ENCODE peak calls at places on chromosomes 12 and 14, in six cellular contexts. J, C, I, K, W and Y are unnamed samples.

GRCh38 chr14:100557658-100558057 is 29.6 kb downstream of the BEGAIN start:
- DNase-seq in J (no peak), C (no peak), I (no peak), K (no peak), W (no peak), Y (no peak)

GRCh38 chr12:105198961-105199360 is 37.0 kb downstream of the APPL2 start:
- DNase-seq in J (no peak), C (no peak), I (no peak), K (no peak), W (no peak), Y (no peak)

GRCh38 chr14:24422694-24423531 is 6.6 kb downstream of the CBLN3 start:
- DNase-seq in J (no peak), C (no peak), I (no peak), K (no peak), W (no peak), Y (no peak)

GRCh38 chr12:56315256-56315625 is 547 bp downstream of the CNPY2 start:
- DNase-seq in J (no peak), C (no peak), I (peak), K (no peak), W (no peak), Y (no peak)

GRCh38 chr12:27525373-27525772 is 1.4 kb downstream of the PPFIBP1 start:
- DNase-seq in J (no peak), C (no peak), I (peak), K (no peak), W (no peak), Y (no peak)

GRCh38 chr14:26987734-26988363 is 390.0 kb upstream of the NOVA1 start:
- DNase-seq in J (no peak), C (no peak), I (no peak), K (no peak), W (no peak), Y (no peak)

GRCh38 chr12:62660763-62661162 is 194.1 kb downstream of the MON2 start:
- DNase-seq in J (no peak), C (no peak), I (no peak), K (no peak), W (no peak), Y (no peak)

GRCh38 chr12:13223176-13223806 is 26.8 kb downstream of the EMP1 start:
- DNase-seq in J (no peak), C (no peak), I (no peak), K (no peak), W (no peak), Y (no peak)

GRCh38 chr14:47678993-47679392 is 3.6 kb upstream of the MDGA2 start:
- DNase-seq in J (peak), C (no peak), I (no peak), K (no peak), W (no peak), Y (no peak)

GRCh38 chr14:20631821-20632389 is 9.6 kb downstream of the OR6S1 start:
- DNase-seq in J (peak), C (peak), I (peak), K (peak), W (no peak), Y (no peak)

GRCh38 chr14:55976219-55976618 is 142.0 kb upstream of the PELI2 start:
- DNase-seq in J (no peak), C (no peak), I (no peak), K (no peak), W (no peak), Y (no peak)

GRCh38 chr14:74843653-74844052 is 32.3 kb downstream of the PROX2 start:
- DNase-seq in J (no peak), C (no peak), I (no peak), K (no peak), W (no peak), Y (no peak)

GRCh38 chr14:88791629-88792571 is 853 bp downstream of the EML5 start:
- DNase-seq in J (peak), C (no peak), I (no peak), K (peak), W (no peak), Y (no peak)

GRCh38 chr14:53215101-53215500 is 62.0 kb upstream of the DDHD1 start:
- DNase-seq in J (no peak), C (no peak), I (no peak), K (no peak), W (no peak), Y (no peak)

GRCh38 chr12:25994252-25994651 is 35.8 kb downstream of the RASSF8 start:
- DNase-seq in J (no peak), C (no peak), I (no peak), K (no peak), W (no peak), Y (no peak)

GRCh38 chr12:3752096-3752709 is 706 bp downstream of the CRACR2A start:
- DNase-seq in J (no peak), C (peak), I (peak), K (peak), W (peak), Y (peak)

GRCh38 chr14:36655054-36655381 is 6.6 kb upstream of the PAX9 start:
- DNase-seq in J (no peak), C (no peak), I (no peak), K (no peak), W (no peak), Y (no peak)

GRCh38 chr12:90816353-90817089 is 138.5 kb downstream of the CCER1 start:
- DNase-seq in J (no peak), C (no peak), I (no peak), K (no peak), W (no peak), Y (no peak)

GRCh38 chr14:54976316-54976715 is 50.6 kb downstream of the WDHD1 start:
- DNase-seq in J (no peak), C (no peak), I (no peak), K (no peak), W (no peak), Y (no peak)

GRCh38 chr12:64036414-64036813 is 185.7 kb downstream of the KICS2 start:
- DNase-seq in J (no peak), C (no peak), I (no peak), K (no peak), W (no peak), Y (no peak)

GRCh38 chr14:68675233-68675577 is 117.7 kb downstream of the ZFP36L1 start:
- DNase-seq in J (no peak), C (no peak), I (no peak), K (no peak), W (no peak), Y (no peak)

GRCh38 chr12:32302218-32302826 is 97.0 kb upstream of the FGD4 start:
- DNase-seq in J (peak), C (peak), I (no peak), K (no peak), W (peak), Y (peak)

GRCh38 chr14:61438860-61439765 is 117.7 kb downstream of the PRKCH start:
- DNase-seq in J (peak), C (peak), I (peak), K (peak), W (peak), Y (no peak)

GRCh38 chr14:73374218-73374617 is 84.1 kb downstream of the NUMB start:
- DNase-seq in J (no peak), C (no peak), I (no peak), K (no peak), W (no peak), Y (no peak)

GRCh38 chr14:91554535-91555332 is 44.6 kb upstream of the PPP4R3A start:
- DNase-seq in J (no peak), C (no peak), I (no peak), K (no peak), W (no peak), Y (no peak)

GRCh38 chr12:92649511-92650227 is 53.1 kb upstream of the PLEKHG7 start:
- DNase-seq in J (peak), C (peak), I (peak), K (no peak), W (peak), Y (peak)

GRCh38 chr12:55829967-55830600 is 697 bp upstream of the DNAJC14 start:
- DNase-seq in J (peak), C (no peak), I (peak), K (peak), W (no peak), Y (no peak)

GRCh38 chr12:108907861-108908302 is 28.0 kb downstream of the DAO start:
- DNase-seq in J (peak), C (peak), I (no peak), K (no peak), W (no peak), Y (no peak)

GRCh38 chr14:75522224-75522764 is at the start of gene BATF:
- DNase-seq in J (no peak), C (peak), I (no peak), K (peak), W (peak), Y (peak)

GRCh38 chr12:130957304-130957621 is 3.6 kb downstream of the ADGRD1 start:
- DNase-seq in J (no peak), C (no peak), I (no peak), K (no peak), W (no peak), Y (no peak)

GRCh38 chr12:24505366-24506025 is 443.4 kb downstream of the BCAT1 start:
- DNase-seq in J (no peak), C (no peak), I (no peak), K (no peak), W (no peak), Y (no peak)

GRCh38 chr12:2673966-2674810 is 120.6 kb upstream of the FKBP4 start:
- DNase-seq in J (no peak), C (peak), I (no peak), K (no peak), W (no peak), Y (no peak)

GRCh38 chr14:72201645-72202044 is 269.4 kb downstream of the RGS6 start:
- DNase-seq in J (no peak), C (no peak), I (no peak), K (no peak), W (no peak), Y (no peak)

GRCh38 chr14:106442857-106443256 is 916.5 kb downstream of the TMEM121 start:
- DNase-seq in J (no peak), C (peak), I (no peak), K (no peak), W (no peak), Y (peak)

GRCh38 chr14:103134919-103135318 is 11.7 kb downstream of the TNFAIP2 start:
- DNase-seq in J (no peak), C (no peak), I (no peak), K (no peak), W (no peak), Y (no peak)

GRCh38 chr12:59077153-59077930 is 157.0 kb upstream of the LRIG3 start:
- DNase-seq in J (no peak), C (no peak), I (no peak), K (no peak), W (no peak), Y (no peak)

GRCh38 chr14:104545151-104545931 is 34.2 kb upstream of the C14orf180 start:
- DNase-seq in J (no peak), C (no peak), I (no peak), K (peak), W (no peak), Y (no peak)

GRCh38 chr14:58792421-58792820 is 154.7 kb downstream of the DACT1 start:
- DNase-seq in J (no peak), C (no peak), I (no peak), K (no peak), W (no peak), Y (no peak)

GRCh38 chr12:45762185-45763110 is 32.9 kb downstream of the ARID2 start:
- DNase-seq in J (peak), C (peak), I (no peak), K (no peak), W (no peak), Y (peak)

GRCh38 chr12:56991319-56991906 is 14.9 kb downstream of the ZBTB39 start:
- DNase-seq in J (no peak), C (peak), I (peak), K (no peak), W (no peak), Y (no peak)

GRCh38 chr12:6202331-6202730 is 2.1 kb downstream of the CD9 start:
- DNase-seq in J (no peak), C (no peak), I (no peak), K (no peak), W (no peak), Y (no peak)
- H3K4me3 ChIP-seq in J (no peak), C (no peak), I (peak), K (peak), W (no peak), Y (no peak)

GRCh38 chr12:460301-461230 is 827 bp downstream of the B4GALNT3 start:
- DNase-seq in J (peak), C (no peak), I (peak), K (peak), W (no peak), Y (no peak)

GRCh38 chr12:464484-465267 is 4.9 kb downstream of the B4GALNT3 start:
- DNase-seq in J (peak), C (no peak), I (peak), K (no peak), W (no peak), Y (no peak)

GRCh38 chr12:461425-461824 is 1.7 kb downstream of the B4GALNT3 start:
- DNase-seq in J (no peak), C (no peak), I (no peak), K (no peak), W (no peak), Y (no peak)

GRCh38 chr12:466039-466438 is 6.3 kb downstream of the B4GALNT3 start:
- DNase-seq in J (peak), C (no peak), I (no peak), K (peak), W (no peak), Y (no peak)

DNA sequence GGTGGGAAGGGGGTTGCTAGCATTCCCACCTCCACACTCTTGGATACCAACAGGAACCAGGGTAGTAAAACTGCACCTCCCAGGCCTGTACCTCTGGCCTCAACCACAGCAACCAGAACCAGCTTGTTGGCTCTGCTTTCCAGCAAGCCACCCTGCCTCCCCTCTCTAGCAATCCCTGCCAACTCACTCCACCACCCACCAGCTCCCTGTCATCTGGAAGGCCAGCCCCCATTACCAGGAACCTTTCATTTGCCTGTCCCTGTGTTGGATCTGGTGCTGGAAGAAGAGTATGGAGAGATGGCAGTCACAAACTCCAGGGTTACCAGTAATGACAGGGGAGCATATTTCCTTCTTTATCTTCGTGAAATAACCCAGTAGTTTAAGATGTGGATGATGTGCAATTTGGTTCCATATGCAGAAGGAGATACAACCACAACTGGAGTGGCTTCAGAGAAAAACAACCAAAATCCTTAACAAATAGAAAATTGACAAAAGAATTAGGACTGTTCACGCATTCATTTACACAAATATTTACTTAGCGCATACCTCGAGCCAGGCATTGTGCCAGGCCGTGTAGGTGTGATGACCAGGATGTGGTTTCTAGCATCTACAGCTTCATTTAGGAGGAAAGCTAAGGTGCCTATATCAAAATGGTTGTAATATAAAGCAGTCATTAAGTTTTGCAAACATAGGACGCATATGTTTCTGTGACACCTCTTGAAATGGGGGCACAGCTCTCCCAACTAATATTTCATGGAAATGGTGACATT is 3.4 kb downstream of the B4GALNT3 start:
- DNase-seq in J (no peak), C (no peak), I (no peak), K (peak), W (no peak), Y (no peak)
- H3K4me3 ChIP-seq in J (no peak), C (no peak), I (no peak), K (no peak), W (no peak), Y (no peak)

GRCh38 chr12:119989619-119990381 is 764 bp downstream of the BICDL1 start:
- DNase-seq in J (peak), C (peak), I (peak), K (peak), W (no peak), Y (no peak)

GRCh38 chr12:119992129-119992705 is 3.2 kb downstream of the BICDL1 start:
- DNase-seq in J (no peak), C (no peak), I (no peak), K (no peak), W (no peak), Y (no peak)

GRCh38 chr12:119990382-119990874 is 1.4 kb downstream of the BICDL1 start:
- DNase-seq in J (no peak), C (peak), I (no peak), K (no peak), W (no peak), Y (no peak)

GRCh38 chr12:119988788-119989618 is at the start of gene BICDL1:
- DNase-seq in J (peak), C (peak), I (peak), K (peak), W (peak), Y (peak)

DNA sequence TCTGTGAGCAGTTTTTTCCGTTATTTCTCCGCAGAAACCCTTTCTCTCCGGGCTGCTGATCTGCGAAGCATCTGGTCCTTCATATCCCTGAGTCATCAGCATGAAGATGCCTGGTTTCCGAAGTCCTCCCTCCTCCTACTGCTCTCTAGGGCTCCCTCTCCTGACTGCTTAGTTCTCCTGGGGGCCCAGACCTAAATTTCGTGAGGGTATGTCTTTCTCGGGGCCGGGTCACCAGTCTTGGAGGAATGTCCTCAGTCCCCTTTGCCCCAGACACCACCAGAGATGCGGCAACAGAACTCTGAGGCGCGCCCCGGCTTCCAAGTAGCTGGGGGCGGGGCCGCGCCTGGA is 622 bp upstream of the BICDL1 start:
- DNase-seq in J (no peak), C (peak), I (no peak), K (no peak), W (no peak), Y (no peak)
- H3K4me3 ChIP-seq in J (peak), C (peak), I (peak), K (peak), W (peak), Y (peak)

GRCh38 chr12:115000038-115000437 is 316.1 kb upstream of the TBX3 start:
- DNase-seq in J (peak), C (no peak), I (no peak), K (no peak), W (no peak), Y (no peak)
- H3K4me3 ChIP-seq in J (no peak), C (no peak), I (no peak), K (no peak), W (no peak), Y (no peak)

GRCh38 chr12:120229583-120230325 is 28.8 kb upstream of the RPLP0 start:
- DNase-seq in J (no peak), C (no peak), I (peak), K (no peak), W (no peak), Y (no peak)

GRCh38 chr12:120231316-120232011 is 30.6 kb upstream of the RPLP0 start:
- DNase-seq in J (no peak), C (peak), I (peak), K (no peak), W (no peak), Y (peak)

GRCh38 chr12:120230974-120231315 is 30.0 kb upstream of the RPLP0 start:
- DNase-seq in J (no peak), C (no peak), I (no peak), K (no peak), W (no peak), Y (no peak)

GRCh38 chr12:120229071-120229582 is 28.2 kb upstream of the RPLP0 start:
- DNase-seq in J (peak), C (no peak), I (peak), K (no peak), W (no peak), Y (no peak)

DNA sequence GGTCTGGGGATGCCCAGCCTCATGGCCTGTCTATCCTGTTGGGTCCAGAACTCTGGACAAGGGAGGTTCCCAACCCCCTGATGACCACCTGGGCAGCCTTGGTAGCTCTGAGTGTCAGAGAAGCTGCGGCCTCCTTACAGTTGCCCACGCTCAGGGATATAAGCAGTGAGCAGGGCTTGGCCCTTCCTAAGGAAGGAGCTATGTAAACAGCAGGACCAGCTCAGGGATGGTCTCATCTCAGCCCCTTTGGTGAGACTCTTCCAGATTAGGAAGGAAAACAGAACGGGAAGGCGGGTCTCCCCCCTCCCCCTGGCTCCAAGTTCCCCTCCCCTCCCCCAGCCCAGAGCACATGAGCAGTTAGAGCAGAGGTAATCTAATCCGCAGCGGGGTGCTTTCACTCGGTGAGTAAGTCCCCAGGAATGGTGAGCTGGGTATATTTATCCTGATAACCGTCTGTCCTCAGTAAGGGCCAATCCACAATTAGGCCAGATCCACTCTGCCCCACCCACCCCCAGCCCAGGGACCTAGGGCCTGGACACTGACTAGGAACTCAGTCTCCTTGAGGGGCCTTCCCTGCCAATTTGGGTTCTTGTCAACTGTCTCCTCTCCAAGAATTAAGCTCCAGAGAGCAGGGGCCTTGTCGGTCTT is 29.5 kb upstream of the RPLP0 start:
- DNase-seq in J (peak), C (no peak), I (peak), K (no peak), W (no peak), Y (no peak)
- H3K4me3 ChIP-seq in J (no peak), C (no peak), I (peak), K (no peak), W (no peak), Y (no peak)